ENCODE peak calls at places on chromosomes 1 and 21, in eight cellular contexts. I is activated CD8-positive, alpha-beta memory T cell treated with anti-CD3 and anti-CD28 coated beads for 24 hours; R is activated naive CD8-positive, alpha-beta T cell treated with anti-CD3 and anti-CD28 coated beads, Interleukin-2, amount 50 U/mL, for 16 hours; Y is HEK293T; B is HuH-7; A is stimulated activated naive CD8-positive, alpha-beta T cell treated with anti-CD3 and anti-CD28 coated beads, Interleukin-15, Interleukin-2, amounts not matched to agents 100 U/mL and 50 U/mL, for 24 hours; Q is A549; W is ELR. J is an unnamed sample.
A peak's percentile ranks its signal among the peaks of the same experiment; 100 is the strongest.

GRCh38 chr1:194056169-194056568 is 869.8 kb upstream of the B3GALT2 start:
- DNase-seq in I (no peak), R (no peak), Y (no peak), B (no peak), A (no peak), Q (no peak), W (no peak), J (no peak)

GRCh38 chr1:9784508-9785133 is 39.1 kb downstream of the CLSTN1 start:
- DNase-seq in I (peak; percentile 76), R (peak; percentile 39), Y (peak; percentile 56), B (peak; percentile 52), A (peak; percentile 64), Q (peak; percentile 34), W (peak; percentile 73), J (peak; percentile 69)

GRCh38 chr1:167715653-167716302 is 6.0 kb upstream of the MPZL1 start:
- DNase-seq in I (no peak), R (no peak), Y (no peak), B (no peak), A (no peak), Q (no peak), W (no peak), J (no peak)

GRCh38 chr1:47757226-47757975 is 239.8 kb downstream of the TRABD2B start:
- DNase-seq in I (no peak), R (no peak), Y (no peak), B (no peak), A (no peak), Q (no peak), W (no peak), J (no peak)

GRCh38 chr1:213830371-213830770 is 157.4 kb upstream of the PROX1 start:
- DNase-seq in I (no peak), R (no peak), Y (no peak), B (no peak), A (no peak), Q (no peak), W (no peak), J (no peak)

GRCh38 chr1:192654120-192654519 is 18.2 kb downstream of the RGS13 start:
- DNase-seq in I (no peak), R (no peak), Y (no peak), B (no peak), A (no peak), Q (no peak), W (no peak), J (no peak)

GRCh38 chr1:165928075-165928731 is 100.8 kb downstream of the UCK2 start:
- DNase-seq in I (peak; percentile 59), R (no peak), Y (peak; percentile 68), B (peak; percentile 40), A (peak; percentile 50), Q (peak; percentile 63), W (peak; percentile 70), J (peak; percentile 57)

GRCh38 chr1:202107321-202107761 is 15.4 kb upstream of the GPR37L1 start:
- DNase-seq in I (no peak), R (no peak), Y (no peak), B (no peak), A (no peak), Q (no peak), W (no peak), J (peak; percentile 47)

GRCh38 chr1:11806307-11806936 is 431 bp downstream of the CLCN6 start:
- DNase-seq in I (no peak), R (no peak), Y (no peak), B (no peak), A (no peak), Q (peak; percentile 21), W (peak; percentile 39), J (no peak)

GRCh38 chr1:7784492-7785071 is 491 bp downstream of the PER3 start:
- DNase-seq in I (no peak), R (no peak), Y (no peak), B (no peak), A (no peak), Q (no peak), W (peak; percentile 5), J (no peak)

GRCh38 chr1:6246497-6247295 is 2.7 kb downstream of the HES3 start:
- DNase-seq in I (peak; percentile 94), R (peak; percentile 61), Y (peak; percentile 88), B (peak; percentile 96), A (peak; percentile 85), Q (peak; percentile 86), W (peak; percentile 71), J (peak; percentile 75)

GRCh38 chr1:79982218-79982617 is 975.7 kb upstream of the ADGRL4 start:
- DNase-seq in I (no peak), R (no peak), Y (no peak), B (no peak), A (no peak), Q (no peak), W (peak; percentile 5), J (no peak)

GRCh38 chr1:16231331-16232315 is 5.4 kb downstream of the CPLANE2 start:
- DNase-seq in I (no peak), R (no peak), Y (no peak), B (no peak), A (no peak), Q (no peak), W (no peak), J (no peak)

GRCh38 chr1:36849956-36850355 is 184.4 kb downstream of the GRIK3 start:
- DNase-seq in I (no peak), R (no peak), Y (no peak), B (no peak), A (no peak), Q (no peak), W (no peak), J (no peak)

GRCh38 chr1:33653226-33653625 is 180.8 kb downstream of the ZSCAN20 start:
- DNase-seq in I (no peak), R (no peak), Y (no peak), B (no peak), A (no peak), Q (no peak), W (no peak), J (no peak)

GRCh38 chr1:71561729-71562128 is 480.9 kb upstream of the ZRANB2 start:
- DNase-seq in I (no peak), R (no peak), Y (no peak), B (no peak), A (no peak), Q (no peak), W (peak; percentile 63), J (no peak)

GRCh38 chr1:110630770-110631663 is 24.9 kb upstream of the KCNA2 start:
- DNase-seq in I (peak; percentile 94), R (peak; percentile 68), Y (peak; percentile 91), B (peak; percentile 72), A (peak; percentile 88), Q (peak; percentile 53), W (peak; percentile 72), J (peak; percentile 33)

GRCh38 chr1:153506831-153507413 is 28.9 kb downstream of the S100A6 start:
- DNase-seq in I (no peak), R (no peak), Y (no peak), B (no peak), A (no peak), Q (peak; percentile 55), W (peak; percentile 87), J (no peak)

GRCh38 chr1:78856096-78856495 is 150.4 kb downstream of the ADGRL4 start:
- DNase-seq in I (no peak), R (no peak), Y (no peak), B (no peak), A (no peak), Q (no peak), W (no peak), J (no peak)

GRCh38 chr1:203597386-203598040 is 29.1 kb upstream of the ATP2B4 start:
- DNase-seq in I (no peak), R (no peak), Y (no peak), B (no peak), A (no peak), Q (no peak), W (no peak), J (no peak)

GRCh38 chr1:116915182-116915611 is 5.5 kb downstream of the PTGFRN start:
- DNase-seq in I (no peak), R (no peak), Y (no peak), B (no peak), A (no peak), Q (no peak), W (no peak), J (peak; percentile 16)

GRCh38 chr1:48697066-48697707 is 79.5 kb downstream of the BEND5 start:
- DNase-seq in I (peak; percentile 82), R (peak; percentile 9), Y (peak; percentile 65), B (peak; percentile 52), A (peak; percentile 66), Q (peak; percentile 10), W (peak; percentile 19), J (peak; percentile 9)

GRCh38 chr1:57727121-57727520 is 303.3 kb upstream of the DAB1 start:
- DNase-seq in I (no peak), R (no peak), Y (no peak), B (no peak), A (no peak), Q (no peak), W (no peak), J (no peak)

GRCh38 chr1:183244466-183244865 is 58.4 kb downstream of the LAMC2 start:
- DNase-seq in I (no peak), R (no peak), Y (no peak), B (peak; percentile 41), A (no peak), Q (no peak), W (no peak), J (no peak)

GRCh38 chr1:33586111-33586510 is 113.7 kb downstream of the ZSCAN20 start:
- DNase-seq in I (no peak), R (no peak), Y (no peak), B (no peak), A (no peak), Q (no peak), W (peak; percentile 53), J (no peak)

GRCh38 chr1:219945795-219946194 is 17.4 kb upstream of the SLC30A10 start:
- DNase-seq in I (no peak), R (no peak), Y (no peak), B (no peak), A (no peak), Q (no peak), W (no peak), J (no peak)

GRCh38 chr1:204945565-204945977 is 74.9 kb downstream of the NFASC start:
- DNase-seq in I (no peak), R (no peak), Y (no peak), B (no peak), A (no peak), Q (no peak), W (no peak), J (no peak)

GRCh38 chr1:34190692-34191091 is 14.0 kb downstream of the C1orf94 start:
- DNase-seq in I (no peak), R (no peak), Y (no peak), B (no peak), A (no peak), Q (no peak), W (no peak), J (no peak)

GRCh38 chr21:44800971-44801467 is 601 bp downstream of the UBE2G2 start:
- DNase-seq in I (no peak), R (no peak), Y (peak; percentile 54), B (peak; percentile 75), A (no peak), Q (peak; percentile 62), W (peak; percentile 51), J (peak; percentile 61)

GRCh38 chr1:237851209-237851845 is 39.4 kb downstream of the ZP4 start:
- DNase-seq in I (no peak), R (no peak), Y (peak; percentile 73), B (peak; percentile 20), A (peak; percentile 35), Q (peak; percentile 14), W (peak; percentile 74), J (peak; percentile 71)

GRCh38 chr1:203555484-203556046 is 61.6 kb downstream of the OPTC start:
- DNase-seq in I (no peak), R (no peak), Y (no peak), B (no peak), A (no peak), Q (no peak), W (no peak), J (no peak)

GRCh38 chr1:4636186-4636585 is 18.2 kb upstream of the AJAP1 start:
- DNase-seq in I (no peak), R (no peak), Y (no peak), B (no peak), A (no peak), Q (no peak), W (no peak), J (no peak)

J was measured in T47D.